ENCODE peak calls at places on chromosomes 2 and 18, in five cellular contexts. Y is hepatocyte; V is activated CD8-positive, alpha-beta T cell treated with anti-CD3 and anti-CD28 coated beads for 36 hours; J is GM06990; S is Peyer's patch. H is an unnamed sample.

GRCh38 chr18:47191956-47192355 is 15.8 kb upstream of the IER3IP1 start:
- DNase-seq in J (no peak), Y (peak; percentile 12), V (peak; percentile 5), S (no peak), H (no peak)

GRCh38 chr2:1663621-1664020 is 80.7 kb downstream of the PXDN start:
- DNase-seq in S (no peak), J (no peak), V (no peak), Y (no peak), H (no peak)

GRCh38 chr2:98829586-98830270 is 98.8 kb upstream of the MGAT4A start:
- DNase-seq in J (no peak), Y (no peak), S (no peak), V (no peak), H (no peak)

GRCh38 chr2:85853499-85854165 is 35.2 kb downstream of the ST3GAL5 start:
- DNase-seq in Y (no peak), J (no peak), V (peak; percentile 26), S (no peak), H (peak; percentile 43)

GRCh38 chr2:178526256-178526655 is 46.0 kb downstream of the PLEKHA3 start:
- DNase-seq in J (no peak), S (no peak), Y (no peak), V (no peak), H (no peak)

GRCh38 chr2:150900913-150901312 is 360.8 kb downstream of the RBM43 start:
- DNase-seq in V (no peak), Y (no peak), S (no peak), J (no peak), H (no peak)

GRCh38 chr2:233807966-233808892 is 30.1 kb downstream of the MROH2A start:
- DNase-seq in J (no peak), S (no peak), Y (no peak), V (no peak), H (no peak)

GRCh38 chr18:10051877-10052631 is 138.2 kb downstream of the VAPA start:
- DNase-seq in V (no peak), Y (peak; percentile 35), S (no peak), J (no peak), H (no peak)

GRCh38 chr2:160305081-160305750 is 105.1 kb upstream of the ITGB6 start:
- DNase-seq in V (no peak), S (no peak), Y (no peak), J (no peak), H (no peak)

GRCh38 chr2:66575625-66576371 is 140.9 kb downstream of the MEIS1 start:
- DNase-seq in Y (peak; percentile 61), V (no peak), J (no peak), S (no peak), H (peak; percentile 24)

GRCh38 chr2:158179660-158180059 is 78.0 kb downstream of the UPP2 start:
- DNase-seq in V (no peak), S (no peak), J (no peak), Y (no peak), H (no peak)

GRCh38 chr2:203396667-203397066 is 68.5 kb downstream of the ABI2 start:
- DNase-seq in V (no peak), S (no peak), Y (no peak), J (no peak), H (no peak)

GRCh38 chr2:17757321-17757720 is 3.4 kb downstream of the GEN1 start:
- DNase-seq in S (no peak), J (no peak), Y (peak; percentile 19), V (no peak), H (no peak)

GRCh38 chr2:72841462-72842125 is 15.8 kb upstream of the EXOC6B start:
- DNase-seq in Y (peak; percentile 53), V (no peak), J (no peak), S (no peak), H (no peak)

GRCh38 chr18:31723998-31724711 is 36.5 kb downstream of the SLC25A52 start:
- DNase-seq in Y (no peak), V (peak; percentile 12), J (peak; percentile 9), S (no peak), H (peak; percentile 40)

GRCh38 chr2:203040966-203041521 is 26.4 kb downstream of the NBEAL1 start:
- DNase-seq in V (no peak), S (no peak), J (no peak), Y (peak; percentile 29), H (no peak)

GRCh38 chr18:7789853-7790552 is 222.9 kb downstream of the PTPRM start:
- DNase-seq in S (no peak), V (no peak), J (no peak), Y (peak; percentile 68), H (no peak)

GRCh38 chr2:70696142-70696541 is 71.9 kb downstream of the ADD2 start:
- DNase-seq in S (no peak), J (no peak), V (no peak), Y (no peak), H (no peak)

GRCh38 chr2:86753606-86754005 is 33.5 kb downstream of the RMND5A start:
- DNase-seq in Y (no peak), J (no peak), S (no peak), V (no peak), H (no peak)

GRCh38 chr2:17756629-17757028 is 2.7 kb downstream of the GEN1 start:
- DNase-seq in J (no peak), V (no peak), S (no peak), Y (no peak), H (no peak)

GRCh38 chr18:13159579-13159978 is 59.0 kb upstream of the LDLRAD4 start:
- DNase-seq in Y (peak; percentile 72), J (no peak), V (peak; percentile 34), S (no peak), H (peak; percentile 78)

GRCh38 chr2:62306751-62307468 is 111.0 kb downstream of the B3GNT2 start:
- DNase-seq in S (no peak), V (peak; percentile 84), J (peak; percentile 60), Y (peak; percentile 24), H (no peak)

GRCh38 chr2:196266855-196267254 is 95.5 kb upstream of the STK17B start:
- DNase-seq in V (no peak), Y (no peak), S (no peak), J (no peak), H (no peak)

GRCh38 chr2:60505861-60506260 is 47.6 kb downstream of the BCL11A start:
- DNase-seq in Y (no peak), S (no peak), J (no peak), V (peak; percentile 36), H (no peak)

GRCh38 chr2:227871375-227871788 is at the start of gene DAW1:
- DNase-seq in J (peak; percentile 71), V (peak; percentile 49), Y (no peak), S (no peak), H (peak; percentile 74)

GRCh38 chr18:73340135-73340934 is 472.5 kb upstream of the NETO1 start:
- DNase-seq in S (no peak), J (no peak), V (no peak), Y (no peak), H (no peak)

GRCh38 chr2:6356127-6356761 is 509.5 kb downstream of the CMPK2 start:
- DNase-seq in Y (no peak), V (no peak), J (peak; percentile 24), S (no peak), H (no peak)

GRCh38 chr2:121699421-121700328 is 37.0 kb downstream of the NIFK start:
- DNase-seq in V (peak; percentile 97), S (peak; percentile 49), Y (peak; percentile 47), J (peak; percentile 72), H (peak; percentile 83)

GRCh38 chr2:217058791-217059755 is 199.2 kb upstream of the TNP1 start:
- DNase-seq in J (no peak), S (no peak), V (no peak), Y (no peak), H (no peak)

GRCh38 chr18:58354791-58355190 is 274.1 kb downstream of the ALPK2 start:
- DNase-seq in Y (no peak), J (no peak), V (no peak), S (no peak), H (no peak)

GRCh38 chr18:58355243-58355642 is 273.6 kb downstream of the ALPK2 start:
- DNase-seq in V (no peak), J (no peak), Y (no peak), S (no peak), H (no peak)

GRCh38 chr18:58354051-58354450 is 274.8 kb downstream of the ALPK2 start:
- DNase-seq in V (no peak), Y (no peak), S (no peak), J (no peak), H (no peak)

GRCh38 chr18:58351776-58352175 is 277.1 kb downstream of the ALPK2 start:
- DNase-seq in J (no peak), Y (no peak), V (no peak), S (no peak), H (no peak)

DNA sequence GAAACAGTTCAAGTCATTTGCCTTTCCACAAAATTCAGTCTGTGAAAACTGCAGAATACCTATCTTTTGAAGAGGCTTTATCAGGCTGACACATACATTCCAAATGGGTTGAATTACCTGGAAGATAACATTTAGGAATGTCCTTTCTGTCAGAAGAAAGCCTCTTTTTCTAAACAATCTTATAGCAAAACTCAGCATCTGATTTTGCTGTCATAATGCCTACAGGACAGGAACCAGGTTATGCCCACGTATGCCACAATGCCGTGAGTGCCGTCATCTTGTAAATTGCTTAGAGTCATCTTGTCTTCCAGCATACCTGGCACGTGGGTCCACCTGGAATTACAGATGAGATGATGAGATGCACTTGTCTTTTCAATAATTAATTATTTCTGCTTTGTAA is 275.3 kb downstream of the ALPK2 start:
- DNase-seq in S (no peak), V (no peak), J (no peak), Y (no peak), H (no peak)
- TF ChIP-seq CTCF in S (no peak), V (no peak), J (no peak), Y (no peak), H (no peak)

GRCh38 chr2:238288650-238289573 is 502 bp upstream of the PER2 start:
- DNase-seq in Y (peak; percentile 99), J (peak; percentile 100), S (peak; percentile 99), V (peak; percentile 99), H (peak; percentile 98)
- TF ChIP-seq CTCF in Y (peak; percentile 18), J (peak; percentile 25), S (peak; percentile 34), V (no peak), H (peak; percentile 35)

GRCh38 chr2:54143780-54144179 is 28.4 kb downstream of the ACYP2 start:
- DNase-seq in J (no peak), V (no peak), S (no peak), Y (no peak), H (no peak)

DNA sequence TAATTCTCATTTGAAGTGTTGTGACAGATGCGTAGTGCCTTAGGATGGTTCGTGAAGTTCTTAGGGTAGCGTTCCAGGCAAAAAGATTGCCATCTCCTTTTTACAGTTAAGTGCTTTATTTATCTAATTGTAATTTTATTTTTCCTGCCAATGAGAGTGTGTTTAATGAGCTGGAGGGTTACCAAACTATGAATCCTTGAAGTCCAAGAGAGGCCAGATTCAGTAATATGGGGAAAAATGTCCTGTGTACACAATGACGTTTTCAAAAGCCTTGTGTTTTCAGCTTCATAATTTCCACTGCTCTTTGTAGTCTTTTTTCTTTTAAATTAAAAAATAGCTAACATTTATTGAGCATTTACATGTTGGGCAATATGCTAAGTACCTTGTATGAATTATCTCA is 23.8 kb downstream of the ACYP2 start:
- DNase-seq in V (no peak), J (no peak), Y (no peak), S (no peak), H (no peak)
- TF ChIP-seq CTCF in V (no peak), J (no peak), Y (no peak), S (no peak), H (no peak)

DNA sequence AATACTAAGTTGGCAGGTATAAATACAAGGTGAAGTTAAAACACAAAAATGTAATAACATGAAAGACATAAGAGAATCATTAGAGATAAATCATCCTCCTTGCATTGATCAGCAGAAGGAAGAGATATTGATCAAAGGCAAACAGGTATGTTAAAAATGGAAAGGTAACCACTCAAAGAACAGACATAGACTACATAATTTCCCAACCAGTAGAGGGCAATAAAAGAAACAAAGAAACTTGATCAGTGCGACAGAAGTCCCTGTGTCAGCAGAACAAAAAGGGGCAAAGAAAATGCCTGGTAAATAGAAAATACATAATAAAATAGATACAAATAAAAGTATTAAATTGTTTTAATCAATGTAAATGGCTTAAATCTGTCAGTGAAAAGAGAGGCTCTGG is 53.6 kb downstream of the FAM228A start:
- DNase-seq in J (no peak), S (no peak), Y (no peak), V (no peak), H (no peak)
- TF ChIP-seq CTCF in J (peak; percentile 45), S (peak; percentile 19), Y (peak; percentile 37), V (peak; percentile 30), H (peak; percentile 25)

H was measured in GM10248.